ENCODE peak calls at places on chromosomes 1 and 21, in ten cellular contexts. B is adrenal gland; Y is neural crest cell; P is IMR-90; I is SW480; F is H9; A is HCEC 1CT; W is GM23338; H is HuH-7.5; S is stimulated activated naive B cell treated with anti-CD40 and anti-IgM and Interleukin-4, amounts not matched to agents 10 μg/mL and 1 μg/mL and 100 μg/mL, for 72 hours. Z is an unnamed sample.
A peak's percentile ranks its signal among the peaks of the same experiment; 100 is the strongest.

GRCh38 chr1:16145030-16145987 is 10.6 kb downstream of the EPHA2 start:
- DNase-seq in B (peak; percentile 82), Y (no peak), P (peak; percentile 92), I (peak; percentile 97), F (peak; percentile 80), A (peak; percentile 97), W (peak; percentile 68), H (no peak), S (no peak), Z (peak; percentile 97)

GRCh38 chr1:214670098-214670497 is 67.1 kb downstream of the CENPF start:
- DNase-seq in B (peak; percentile 43), Y (no peak), P (peak; percentile 65), I (no peak), F (no peak), A (peak; percentile 9), W (no peak), H (no peak), S (no peak), Z (peak; percentile 30)

GRCh38 chr1:168601051-168601450 is 24.6 kb downstream of the XCL1 start:
- DNase-seq in B (no peak), Y (no peak), P (no peak), I (no peak), F (no peak), A (no peak), W (no peak), H (no peak), S (no peak), Z (no peak)

GRCh38 chr1:116538527-116538926 is 32.3 kb downstream of the CD58 start:
- DNase-seq in B (no peak), Y (no peak), P (peak; percentile 73), I (peak; percentile 61), F (no peak), A (peak; percentile 75), W (no peak), H (no peak), S (no peak), Z (peak; percentile 72)

GRCh38 chr21:29145354-29145782 is 14.9 kb downstream of the MAP3K7CL start:
- DNase-seq in B (peak; percentile 32), Y (no peak), P (peak; percentile 95), I (peak; percentile 9), F (no peak), A (peak; percentile 98), W (no peak), H (no peak), S (no peak), Z (peak; percentile 92)

GRCh38 chr21:35504277-35504676 is 455.2 kb upstream of the RUNX1 start:
- DNase-seq in B (no peak), Y (no peak), P (no peak), I (no peak), F (no peak), A (no peak), W (no peak), H (no peak), S (no peak), Z (no peak)

GRCh38 chr1:8217011-8217711 is 100.8 kb upstream of the SLC45A1 start:
- DNase-seq in B (peak; percentile 46), Y (peak; percentile 33), P (no peak), I (no peak), F (peak; percentile 66), A (no peak), W (peak; percentile 75), H (no peak), S (no peak), Z (peak; percentile 34)

GRCh38 chr1:26237230-26237966 is 3.4 kb downstream of the CEP85 start:
- DNase-seq in B (no peak), Y (no peak), P (peak; percentile 33), I (no peak), F (no peak), A (no peak), W (no peak), H (no peak), S (no peak), Z (peak; percentile 8)

GRCh38 chr1:23682946-23683345 is 8.7 kb upstream of the RPL11 start:
- DNase-seq in B (no peak), Y (no peak), P (no peak), I (no peak), F (no peak), A (no peak), W (no peak), H (no peak), S (no peak), Z (no peak)

GRCh38 chr21:37987668-37988067 is 71.4 kb upstream of the KCNJ6 start:
- DNase-seq in B (no peak), Y (no peak), P (no peak), I (no peak), F (no peak), A (no peak), W (no peak), H (no peak), S (no peak), Z (no peak)

GRCh38 chr21:44515359-44516165 is 24.4 kb downstream of the KRTAP10-1 start:
- DNase-seq in B (no peak), Y (no peak), P (no peak), I (no peak), F (no peak), A (no peak), W (no peak), H (no peak), S (no peak), Z (no peak)

GRCh38 chr1:241834733-241835377 is 13.1 kb upstream of the EXO1 start:
- DNase-seq in B (no peak), Y (no peak), P (peak; percentile 79), I (peak; percentile 33), F (no peak), A (peak; percentile 72), W (peak; percentile 62), H (no peak), S (no peak), Z (peak; percentile 58)

GRCh38 chr1:6023346-6023745 is 22.3 kb upstream of the KCNAB2 start:
- DNase-seq in B (no peak), Y (no peak), P (no peak), I (no peak), F (no peak), A (no peak), W (no peak), H (no peak), S (no peak), Z (no peak)

GRCh38 chr21:39713905-39714304 is 31.1 kb upstream of the IGSF5 start:
- DNase-seq in B (no peak), Y (no peak), P (no peak), I (no peak), F (no peak), A (no peak), W (no peak), H (no peak), S (no peak), Z (no peak)

GRCh38 chr1:28259935-28260802 is 851 bp downstream of the SESN2 start:
- DNase-seq in B (peak; percentile 74), Y (peak; percentile 71), P (peak; percentile 88), I (peak; percentile 34), F (peak; percentile 92), A (peak; percentile 71), W (peak; percentile 92), H (no peak), S (no peak), Z (peak; percentile 85)

Z was measured in EL.